ENCODE peak calls at places on chromosomes 13 and 19, in five cellular contexts. X is HepG2, K is A549, B is ovary, C is esophagus muscularis mucosa. M is an unnamed sample.

GRCh38 chr13:73722120-73722519 is 412.1 kb downstream of the KLF12 start:
- DNase-seq in X (peak), K (peak), B (no peak), C (no peak), M (no peak)

GRCh38 chr19:8580710-8581281 is 3.6 kb upstream of the MYO1F start:
- DNase-seq in B (peak), X (peak), C (peak), K (peak), M (peak)

GRCh38 chr19:12015753-12016116 is 19.7 kb downstream of the ZNF433 start:
- DNase-seq in K (no peak), C (no peak), B (no peak), X (peak), M (no peak)

GRCh38 chr19:1647664-1648155 is 4.7 kb downstream of the TCF3 start:
- DNase-seq in B (no peak), X (no peak), C (no peak), K (no peak), M (no peak)

GRCh38 chr19:18427080-18427751 is 8.0 kb downstream of the SSBP4 start:
- DNase-seq in B (no peak), C (no peak), K (no peak), X (no peak), M (peak)

GRCh38 chr19:6219147-6219525 is 60.6 kb downstream of the MLLT1 start:
- DNase-seq in B (no peak), X (no peak), C (no peak), K (no peak), M (no peak)

GRCh38 chr19:15283141-15283885 is 49.0 kb downstream of the BRD4 start:
- DNase-seq in B (no peak), C (no peak), K (no peak), X (no peak), M (peak)

GRCh38 chr13:51453959-51454703 is 1.3 kb upstream of the INTS6 start:
- DNase-seq in C (no peak), B (peak), K (peak), X (no peak), M (peak)

GRCh38 chr13:107842562-107843180 is 372.7 kb downstream of the LIG4 start:
- DNase-seq in X (no peak), C (no peak), B (no peak), K (no peak), M (no peak)

GRCh38 chr13:83221256-83221655 is 661.0 kb downstream of the SLITRK1 start:
- DNase-seq in C (no peak), K (peak), X (no peak), B (no peak), M (no peak)

GRCh38 chr13:41408061-41408460 is 49.3 kb upstream of the RGCC start:
- DNase-seq in X (no peak), K (no peak), C (no peak), B (no peak), M (no peak)

GRCh38 chr13:67223742-67224141 is 6.4 kb downstream of the PCDH9 start:
- DNase-seq in K (no peak), C (no peak), X (no peak), B (no peak), M (no peak)

GRCh38 chr19:28299649-28300048 is 913.3 kb downstream of the UQCRFS1 start:
- DNase-seq in X (no peak), K (no peak), C (no peak), B (no peak), M (no peak)

DNA sequence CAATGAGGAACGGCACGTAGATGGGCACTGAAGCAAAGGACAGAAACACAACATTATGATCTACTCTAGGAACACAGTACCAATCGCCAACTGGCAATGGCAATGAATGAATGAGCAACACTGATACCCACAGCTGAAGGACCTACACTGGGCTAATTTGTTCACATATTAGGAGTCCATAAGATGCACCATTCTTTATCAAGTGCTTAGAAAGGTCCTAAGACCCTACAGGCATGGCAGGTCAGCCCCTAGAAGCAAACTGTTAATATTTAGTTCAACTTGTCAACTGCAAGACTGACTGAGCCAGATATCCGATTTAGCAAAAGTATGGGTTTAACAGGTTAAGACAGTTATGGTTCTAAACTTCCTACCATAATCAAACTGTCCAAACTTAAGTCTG is 4.8 kb downstream of the SHISA2 start:
- DNase-seq in X (no peak), B (no peak), C (peak), K (no peak), M (no peak)
- H3K4me3 ChIP-seq in X (no peak), B (no peak), C (no peak), K (no peak), M (no peak)

DNA sequence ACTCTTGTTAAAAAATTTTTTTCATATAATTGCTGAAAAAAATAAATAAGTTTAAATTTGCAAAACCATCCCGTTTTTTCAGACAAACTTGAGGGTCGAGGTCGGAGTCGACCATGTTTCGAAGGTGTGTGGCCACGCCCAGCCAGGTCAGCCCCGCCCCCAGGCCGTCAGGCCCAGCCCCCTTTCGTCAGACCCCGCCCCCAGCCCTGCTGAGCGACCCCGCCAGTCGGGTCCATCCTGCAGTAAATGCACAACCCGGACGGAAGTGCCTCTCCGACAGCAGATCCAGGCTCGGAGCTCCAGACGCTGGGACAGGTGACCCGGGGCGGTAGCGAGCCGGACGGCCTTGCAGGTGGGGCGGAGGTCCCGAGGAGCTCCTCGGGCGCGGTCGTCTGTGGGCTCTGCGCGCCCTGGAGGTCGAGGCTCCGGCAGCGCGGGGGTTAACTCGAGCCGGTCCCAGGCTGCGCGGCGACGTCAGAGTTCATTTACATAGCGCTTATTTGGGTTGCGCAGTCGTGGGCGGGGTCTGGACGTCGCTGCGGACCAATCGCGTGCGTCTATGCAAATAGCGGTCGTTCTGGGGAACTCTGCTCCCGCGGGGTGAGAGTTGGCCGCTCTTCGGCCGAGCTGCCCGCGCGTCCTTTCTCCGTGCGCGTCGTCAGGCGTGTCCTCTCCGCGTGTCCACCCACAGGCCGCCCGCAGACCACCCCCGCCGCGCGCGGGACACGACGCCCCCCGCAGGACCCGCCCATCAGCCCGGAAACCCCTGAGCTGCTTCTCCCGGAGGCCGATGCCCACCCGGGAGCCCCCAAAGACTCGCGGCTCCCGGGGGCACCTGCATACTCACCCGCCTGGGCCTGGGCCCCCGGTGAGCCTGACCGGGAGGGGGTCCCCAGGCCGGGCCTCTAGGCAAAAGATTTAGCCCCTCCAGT is at the start of gene OCEL1:
- DNase-seq in K (peak), X (peak), C (peak), B (peak), M (peak)
- TF ChIP-seq EP300 in K (no peak), X (no peak), C (no peak), B (peak), M (no peak)

GRCh38 chr19:58209577-58209976 is 19.1 kb upstream of the ZNF544 start:
- DNase-seq in X (no peak), C (no peak), B (no peak), K (no peak), M (no peak)

GRCh38 chr19:58204566-58204965 is 21.7 kb downstream of the ZNF274 start:
- DNase-seq in X (no peak), B (no peak), K (no peak), C (no peak), M (no peak)

GRCh38 chr19:58203814-58204475 is 21.1 kb downstream of the ZNF274 start:
- DNase-seq in X (no peak), K (no peak), C (no peak), B (no peak), M (no peak)
- TF ChIP-seq POLR2A in X (no peak), K (no peak), C (no peak), B (no peak), M (no peak)

GRCh38 chr13:45501175-45501526 is 36.4 kb downstream of the COG3 start:
- DNase-seq in X (no peak), C (no peak), B (no peak), K (no peak), M (no peak)
- H3K4me3 ChIP-seq in X (no peak), C (no peak), B (no peak), K (no peak), M (no peak)

DNA sequence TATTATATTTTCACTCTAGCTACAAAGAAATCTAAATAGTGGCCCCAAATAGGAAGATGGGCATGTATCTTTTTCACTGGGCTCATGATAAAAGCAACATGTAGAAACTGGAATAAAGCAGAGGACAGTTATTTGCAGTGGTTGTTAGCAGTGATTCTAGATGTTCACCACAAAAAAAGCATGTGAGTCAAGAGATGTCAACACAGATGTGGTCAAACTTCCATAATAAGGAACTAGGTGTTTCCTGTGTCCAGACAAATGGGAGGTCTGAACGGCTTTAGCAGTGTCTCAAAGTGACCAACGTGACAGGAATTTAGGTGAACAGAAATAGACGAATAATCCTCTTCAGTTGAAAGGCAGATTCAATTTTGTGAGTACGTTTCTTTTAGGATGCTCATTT is 162.7 kb downstream of the TBC1D4 start:
- DNase-seq in C (no peak), X (peak), B (no peak), K (no peak), M (no peak)
- TF ChIP-seq EP300 in C (no peak), X (no peak), B (no peak), K (no peak), M (no peak)

DNA sequence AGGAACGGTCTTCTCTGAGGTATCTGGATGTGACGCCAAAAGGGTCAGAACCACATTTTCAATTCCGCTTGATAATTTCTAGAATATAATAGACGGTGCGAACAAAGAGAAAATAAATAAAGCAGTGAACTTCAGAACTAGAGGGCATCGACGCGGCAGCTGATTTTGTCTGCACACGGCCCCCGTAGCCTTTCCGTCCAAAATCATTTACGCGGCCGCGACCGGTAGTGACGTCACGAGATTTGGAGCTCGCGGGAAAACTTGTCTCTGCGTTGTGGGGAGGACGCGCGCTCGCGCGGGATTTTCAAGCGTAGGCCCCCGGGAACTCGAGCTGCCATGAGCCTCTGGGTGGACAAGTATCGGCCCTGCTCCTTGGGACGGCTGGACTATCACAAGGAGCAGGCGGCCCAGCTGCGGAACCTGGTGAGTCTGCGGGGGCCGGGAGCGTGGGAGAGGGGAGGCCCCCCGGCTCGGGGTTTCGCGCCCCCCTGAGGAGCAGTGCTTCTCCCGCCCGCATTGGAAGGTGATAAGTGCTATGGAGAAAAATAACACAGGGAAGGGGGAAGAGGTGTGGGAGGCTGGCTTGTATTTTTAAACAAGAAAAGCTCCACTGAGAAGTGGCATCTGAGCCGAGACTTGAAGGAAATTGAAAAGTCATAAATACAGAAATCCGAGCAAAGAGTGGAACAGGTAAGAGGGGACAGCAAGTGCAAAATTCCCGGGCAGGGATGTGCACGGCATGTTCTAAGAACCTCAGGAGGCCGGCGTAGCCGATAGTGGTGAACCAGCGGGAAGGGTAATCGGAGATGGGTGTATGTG is at the start of gene RFC3:
- DNase-seq in C (peak), K (peak), X (peak), B (peak), M (peak)
- TF ChIP-seq POLR2A in C (no peak), K (peak), X (peak), B (no peak), M (no peak)

GRCh38 chr19:3389876-3390361 is 23.5 kb downstream of the NFIC start:
- DNase-seq in C (no peak), B (no peak), X (no peak), K (no peak), M (peak)
- H3K4me3 ChIP-seq in C (peak), B (no peak), X (no peak), K (no peak), M (no peak)

GRCh38 chr19:53503126-53503525 is 34.8 kb upstream of the ZNF331 start:
- DNase-seq in X (no peak), K (no peak), B (no peak), C (no peak), M (no peak)

GRCh38 chr19:53509443-53509842 is 28.5 kb upstream of the ZNF331 start:
- DNase-seq in C (no peak), X (no peak), B (no peak), K (no peak), M (no peak)

GRCh38 chr19:53507523-53508442 is 30.2 kb upstream of the ZNF331 start:
- DNase-seq in K (no peak), B (no peak), C (no peak), X (peak), M (no peak)

GRCh38 chr19:53506728-53507127 is 31.2 kb upstream of the ZNF331 start:
- DNase-seq in C (no peak), K (no peak), B (no peak), X (no peak), M (no peak)

GRCh38 chr19:53504903-53505302 is 33.0 kb upstream of the ZNF331 start:
- DNase-seq in K (no peak), B (peak), X (peak), C (no peak), M (peak)
- TF ChIP-seq EP300 in K (no peak), B (peak), X (no peak), C (peak), M (no peak)

DNA sequence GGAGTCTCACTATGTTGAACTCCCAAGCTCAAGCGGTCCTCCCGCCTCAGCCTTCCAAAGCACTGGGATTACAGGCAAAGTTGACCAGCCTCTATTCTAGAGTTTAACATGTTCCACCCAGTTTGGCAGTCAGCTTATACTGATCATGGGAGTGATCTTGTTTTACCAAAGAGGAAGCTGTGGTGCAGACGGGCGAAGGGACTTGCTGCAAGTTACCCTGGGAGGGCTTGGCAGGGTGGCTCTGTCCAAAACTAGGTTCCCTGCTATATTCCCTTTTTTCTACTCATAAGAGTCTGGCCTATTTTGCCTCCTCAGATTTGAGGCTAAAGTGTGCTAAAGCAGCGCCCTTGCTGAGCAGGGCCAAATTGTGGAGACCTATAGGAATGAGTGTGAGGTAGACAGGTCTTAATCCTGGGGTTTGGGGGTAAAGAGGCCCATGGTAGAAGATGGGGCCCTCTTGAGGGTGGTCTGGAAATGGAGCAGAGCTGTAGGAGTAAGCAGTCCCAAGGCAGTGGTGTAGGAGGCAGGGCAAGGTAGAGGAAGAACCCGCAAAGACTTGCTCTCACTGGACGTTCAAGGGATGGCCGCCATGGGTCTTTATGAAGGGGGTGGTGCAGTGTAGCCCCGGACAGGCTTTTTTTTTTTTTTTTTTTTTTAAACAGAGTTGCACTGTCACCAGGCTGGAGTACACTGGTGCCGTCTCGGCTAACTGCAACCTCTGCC is 3.3 kb downstream of the RPS19 start:
- DNase-seq in X (no peak), K (no peak), B (no peak), C (no peak), M (no peak)
- TF ChIP-seq POLR2A in X (no peak), K (no peak), B (no peak), C (no peak), M (no peak)

M was measured in sigmoid colon.